ENCODE peak calls at places on chromosomes 12 and 14, in nine cellular contexts. V, F, X, E, K, O, B, A and J are unnamed samples.
A peak's percentile ranks its signal among the peaks of the same experiment; 100 is the strongest.

GRCh38 chr12:62484234-62484633 is 17.6 kb downstream of the MON2 start:
- DNase-seq in V (no peak), F (no peak), X (no peak), E (peak; percentile 22), K (no peak), O (no peak), B (no peak), A (no peak), J (no peak)

GRCh38 chr12:130167537-130167936 is 5.3 kb downstream of the FZD10 start:
- DNase-seq in V (no peak), F (no peak), X (no peak), E (no peak), K (no peak), O (no peak), B (no peak), A (no peak), J (no peak)

GRCh38 chr12:8452976-8453616 is 2.7 kb upstream of the CLEC6A start:
- DNase-seq in V (no peak), F (no peak), X (no peak), E (no peak), K (no peak), O (no peak), B (no peak), A (no peak), J (no peak)

GRCh38 chr14:95659986-95660385 is 26.2 kb upstream of the TCL1B start:
- DNase-seq in V (no peak), F (no peak), X (no peak), E (no peak), K (no peak), O (no peak), B (no peak), A (no peak), J (no peak)

GRCh38 chr12:53591301-53592206 is 34.6 kb downstream of the ATF7 start:
- DNase-seq in V (no peak), F (no peak), X (no peak), E (no peak), K (no peak), O (no peak), B (no peak), A (no peak), J (no peak)

GRCh38 chr12:19234991-19235876 is 105.7 kb downstream of the PLEKHA5 start:
- DNase-seq in V (no peak), F (no peak), X (no peak), E (peak; percentile 86), K (no peak), O (no peak), B (no peak), A (no peak), J (no peak)

GRCh38 chr12:6873094-6874006 is at the start of gene SPSB2:
- DNase-seq in V (peak; percentile 93), F (peak; percentile 100), X (peak; percentile 98), E (peak; percentile 91), K (peak; percentile 100), O (peak; percentile 89), B (peak; percentile 99), A (peak; percentile 79), J (peak; percentile 91)

GRCh38 chr12:26113194-26113654 is 11.6 kb downstream of the BHLHE41 start:
- DNase-seq in V (peak; percentile 11), F (no peak), X (no peak), E (peak; percentile 24), K (peak; percentile 51), O (no peak), B (no peak), A (no peak), J (no peak)

GRCh38 chr14:24432259-24433131 is 2.7 kb downstream of the KHNYN start:
- DNase-seq in V (no peak), F (no peak), X (no peak), E (no peak), K (no peak), O (no peak), B (no peak), A (no peak), J (peak; percentile 1)

GRCh38 chr14:92225731-92226130 is 97.2 kb upstream of the SLC24A4 start:
- DNase-seq in V (peak; percentile 6), F (no peak), X (no peak), E (no peak), K (no peak), O (no peak), B (no peak), A (no peak), J (no peak)

GRCh38 chr12:95227818-95228356 is 10.3 kb downstream of the VEZT start:
- DNase-seq in V (no peak), F (no peak), X (no peak), E (no peak), K (no peak), O (no peak), B (no peak), A (no peak), J (no peak)

GRCh38 chr14:88163731-88164255 is 158.9 kb downstream of the GPR65 start:
- DNase-seq in V (no peak), F (no peak), X (no peak), E (no peak), K (no peak), O (no peak), B (no peak), A (no peak), J (no peak)

GRCh38 chr12:55957106-55957859 is 8.6 kb downstream of the PMEL start:
- DNase-seq in V (peak; percentile 71), F (no peak), X (no peak), E (no peak), K (no peak), O (no peak), B (peak; percentile 53), A (no peak), J (no peak)

GRCh38 chr14:61524211-61524806 is 171.0 kb upstream of the HIF1A start:
- DNase-seq in V (peak; percentile 89), F (no peak), X (no peak), E (peak; percentile 94), K (no peak), O (peak; percentile 77), B (peak; percentile 73), A (no peak), J (no peak)

GRCh38 chr12:123532808-123533649 is 490 bp downstream of the RILPL1 start:
- DNase-seq in V (peak; percentile 36), F (no peak), X (peak; percentile 35), E (peak; percentile 34), K (peak; percentile 76), O (peak; percentile 27), B (peak; percentile 51), A (no peak), J (no peak)

GRCh38 chr14:22900088-22900799 is 17.2 kb downstream of the REM2 start:
- DNase-seq in V (peak; percentile 74), F (no peak), X (peak; percentile 70), E (peak; percentile 79), K (peak; percentile 90), O (peak; percentile 58), B (peak; percentile 45), A (peak; percentile 53), J (peak; percentile 65)

GRCh38 chr12:31944299-31944698 is 14.9 kb upstream of the RESF1 start:
- DNase-seq in V (no peak), F (no peak), X (no peak), E (no peak), K (no peak), O (no peak), B (no peak), A (no peak), J (no peak)

GRCh38 chr14:50862171-50862570 is 9.7 kb upstream of the ABHD12B start:
- DNase-seq in V (no peak), F (no peak), X (no peak), E (peak; percentile 75), K (no peak), O (no peak), B (no peak), A (no peak), J (no peak)

GRCh38 chr12:28247806-28248205 is 57.5 kb downstream of the CCDC91 start:
- DNase-seq in V (no peak), F (no peak), X (no peak), E (no peak), K (no peak), O (no peak), B (no peak), A (no peak), J (no peak)

GRCh38 chr14:72196237-72196636 is 264.0 kb downstream of the RGS6 start:
- DNase-seq in V (no peak), F (no peak), X (no peak), E (no peak), K (no peak), O (no peak), B (no peak), A (no peak), J (peak; percentile 27)

GRCh38 chr14:32537166-32537565 is 208.1 kb downstream of the AKAP6 start:
- DNase-seq in V (no peak), F (no peak), X (no peak), E (no peak), K (no peak), O (no peak), B (no peak), A (no peak), J (no peak)
- TF ChIP-seq CTCF in V (no peak), F (no peak), X (no peak), E (no peak), K (no peak), O (no peak), B (no peak), A (no peak), J (no peak)

GRCh38 chr14:64654931-64655330 is 49.3 kb upstream of the PLEKHG3 start:
- DNase-seq in V (no peak), F (no peak), X (no peak), E (no peak), K (no peak), O (no peak), B (no peak), A (no peak), J (no peak)
- TF ChIP-seq CTCF in V (no peak), F (no peak), X (no peak), E (no peak), K (no peak), O (no peak), B (no peak), A (no peak), J (no peak)

DNA sequence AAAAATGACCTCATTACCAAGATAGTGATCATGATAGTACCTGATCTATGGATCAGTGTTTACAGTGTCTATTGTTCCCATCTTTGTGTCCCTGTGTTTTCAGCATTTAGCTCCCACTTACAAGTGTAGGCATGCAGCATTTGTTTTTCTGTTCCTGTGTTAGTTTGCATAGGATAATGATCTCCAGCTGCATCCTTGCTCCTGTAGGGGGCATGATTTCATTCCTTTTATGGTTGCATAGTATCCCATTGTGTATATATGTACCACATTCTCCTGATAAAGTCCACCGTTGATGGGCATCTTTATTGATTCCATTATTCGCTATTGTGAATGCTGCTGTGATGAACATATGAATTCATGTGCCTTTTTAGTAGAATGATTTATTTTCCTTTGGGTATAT is 215.4 kb upstream of the NAV3 start:
- DNase-seq in V (peak; percentile 49), F (no peak), X (no peak), E (peak; percentile 4), K (peak; percentile 78), O (peak; percentile 2), B (no peak), A (no peak), J (no peak)
- TF ChIP-seq CTCF in V (peak; percentile 48), F (no peak), X (no peak), E (peak; percentile 30), K (peak; percentile 83), O (peak; percentile 69), B (no peak), A (no peak), J (peak; percentile 43)

GRCh38 chr12:128365831-128366231 is 98.9 kb downstream of the TMEM132C start:
- DNase-seq in V (no peak), F (no peak), X (no peak), E (no peak), K (no peak), O (no peak), B (no peak), A (no peak), J (no peak)

GRCh38 chr12:128365032-128365431 is 98.1 kb downstream of the TMEM132C start:
- DNase-seq in V (no peak), F (no peak), X (no peak), E (no peak), K (no peak), O (no peak), B (no peak), A (no peak), J (no peak)

GRCh38 chr12:128367961-128368360 is 101.0 kb downstream of the TMEM132C start:
- DNase-seq in V (no peak), F (no peak), X (no peak), E (no peak), K (no peak), O (no peak), B (no peak), A (no peak), J (no peak)
- TF ChIP-seq CTCF in V (no peak), F (no peak), X (no peak), E (no peak), K (no peak), O (no peak), B (no peak), A (no peak), J (no peak)